ENCODE peak calls at places on chromosomes 13 and 19, in seven cellular contexts. One of them, this sample, is unnamed.

GRCh38 chr13:82627183-82627582 is 1255.1 kb downstream of the SLITRK1 start:
- DNase-seq in mesendoderm: no peak
- DNase-seq in H9: no peak
- DNase-seq in H1: no peak
- DNase-seq in IMR-90: peak
- DNase-seq in mesenchymal stem cell: peak
- DNase-seq in neuronal stem cell: no peak
- DNase-seq in this sample: no peak

GRCh38 chr13:33022986-33023385 is 6.8 kb downstream of the KL start:
- DNase-seq in H1: no peak
- DNase-seq in neuronal stem cell: no peak
- DNase-seq in H9: no peak
- DNase-seq in mesendoderm: no peak
- DNase-seq in IMR-90: no peak
- DNase-seq in mesenchymal stem cell: no peak
- DNase-seq in this sample: no peak

GRCh38 chr19:42217522-42218442 is at the start of gene DEDD2:
- DNase-seq in mesendoderm: peak
- DNase-seq in neuronal stem cell: peak
- DNase-seq in IMR-90: peak
- DNase-seq in mesenchymal stem cell: peak
- DNase-seq in H1: peak
- DNase-seq in H9: peak
- DNase-seq in this sample: peak

GRCh38 chr19:31351212-31352193 is 2.3 kb upstream of the TSHZ3 start:
- DNase-seq in neuronal stem cell: no peak
- DNase-seq in H1: peak
- DNase-seq in mesenchymal stem cell: peak
- DNase-seq in mesendoderm: peak
- DNase-seq in H9: no peak
- DNase-seq in IMR-90: peak
- DNase-seq in this sample: peak

GRCh38 chr19:23118400-23118799 is 1.6 kb downstream of the ZNF730 start:
- DNase-seq in IMR-90: no peak
- DNase-seq in mesenchymal stem cell: no peak
- DNase-seq in H9: peak
- DNase-seq in H1: no peak
- DNase-seq in neuronal stem cell: no peak
- DNase-seq in mesendoderm: peak
- DNase-seq in this sample: peak

GRCh38 chr19:29479941-29480340 is 45.9 kb upstream of the VSTM2B start:
- DNase-seq in H9: no peak
- DNase-seq in H1: peak
- DNase-seq in mesenchymal stem cell: no peak
- DNase-seq in mesendoderm: no peak
- DNase-seq in IMR-90: no peak
- DNase-seq in neuronal stem cell: no peak
- DNase-seq in this sample: no peak

GRCh38 chr13:51451467-51452390 is 1.1 kb downstream of the INTS6 start:
- DNase-seq in H9: peak
- DNase-seq in mesendoderm: peak
- DNase-seq in neuronal stem cell: peak
- DNase-seq in mesenchymal stem cell: peak
- DNase-seq in H1: peak
- DNase-seq in IMR-90: peak
- DNase-seq in this sample: peak

GRCh38 chr13:51044023-51044665 is 66.9 kb downstream of the C13orf42 start:
- DNase-seq in mesendoderm: no peak
- DNase-seq in neuronal stem cell: no peak
- DNase-seq in H1: peak
- DNase-seq in H9: no peak
- DNase-seq in IMR-90: no peak
- DNase-seq in mesenchymal stem cell: no peak
- DNase-seq in this sample: no peak

GRCh38 chr13:29457299-29457698 is 138.2 kb downstream of the SLC7A1 start:
- DNase-seq in mesenchymal stem cell: peak
- DNase-seq in mesendoderm: no peak
- DNase-seq in neuronal stem cell: no peak
- DNase-seq in H1: no peak
- DNase-seq in H9: no peak
- DNase-seq in IMR-90: peak
- DNase-seq in this sample: peak

GRCh38 chr13:99911069-99911964 is 60.2 kb downstream of the ZIC5 start:
- DNase-seq in neuronal stem cell: no peak
- DNase-seq in IMR-90: no peak
- DNase-seq in H1: no peak
- DNase-seq in H9: no peak
- DNase-seq in mesendoderm: no peak
- DNase-seq in mesenchymal stem cell: no peak
- DNase-seq in this sample: no peak

GRCh38 chr19:10074153-10074552 is 12.0 kb upstream of the SHFL start:
- DNase-seq in H9: no peak
- DNase-seq in H1: no peak
- DNase-seq in IMR-90: peak
- DNase-seq in mesendoderm: peak
- DNase-seq in mesenchymal stem cell: peak
- DNase-seq in neuronal stem cell: no peak
- DNase-seq in this sample: no peak

GRCh38 chr13:98909016-98909415 is 68.8 kb downstream of the DOCK9 start:
- DNase-seq in neuronal stem cell: no peak
- DNase-seq in mesendoderm: no peak
- DNase-seq in H1: no peak
- DNase-seq in IMR-90: peak
- DNase-seq in H9: no peak
- DNase-seq in mesenchymal stem cell: peak
- DNase-seq in this sample: no peak

GRCh38 chr19:8494158-8494557 is 8.3 kb downstream of the PRAM1 start:
- DNase-seq in IMR-90: no peak
- DNase-seq in H1: no peak
- DNase-seq in H9: no peak
- DNase-seq in mesenchymal stem cell: peak
- DNase-seq in mesendoderm: no peak
- DNase-seq in neuronal stem cell: no peak
- DNase-seq in this sample: no peak

GRCh38 chr13:36973621-36974268 is 25.4 kb downstream of the ALG5 start:
- DNase-seq in neuronal stem cell: no peak
- DNase-seq in H1: no peak
- DNase-seq in mesendoderm: no peak
- DNase-seq in H9: no peak
- DNase-seq in IMR-90: no peak
- DNase-seq in mesenchymal stem cell: no peak
- DNase-seq in this sample: no peak

GRCh38 chr13:114143806-114144605 is 11.6 kb upstream of the RASA3 start:
- DNase-seq in IMR-90: no peak
- DNase-seq in mesendoderm: peak
- DNase-seq in mesenchymal stem cell: no peak
- DNase-seq in neuronal stem cell: no peak
- DNase-seq in H9: peak
- DNase-seq in H1: peak
- DNase-seq in this sample: no peak

GRCh38 chr19:48874309-48875135 is 2.3 kb downstream of the PPP1R15A start:
- DNase-seq in IMR-90: peak
- DNase-seq in H1: no peak
- DNase-seq in mesendoderm: no peak
- DNase-seq in mesenchymal stem cell: peak
- DNase-seq in H9: no peak
- DNase-seq in neuronal stem cell: no peak
- DNase-seq in this sample: peak

GRCh38 chr13:43094901-43095300 is 71.5 kb downstream of the DNAJC15 start:
- DNase-seq in IMR-90: no peak
- DNase-seq in neuronal stem cell: no peak
- DNase-seq in H9: no peak
- DNase-seq in mesenchymal stem cell: no peak
- DNase-seq in H1: no peak
- DNase-seq in mesendoderm: no peak
- DNase-seq in this sample: no peak
- H2AK5ac ChIP-seq in IMR-90: no peak
- H2AK5ac ChIP-seq in neuronal stem cell: no peak
- H2AK5ac ChIP-seq in H9: no peak
- H2AK5ac ChIP-seq in mesenchymal stem cell: no peak
- H2AK5ac ChIP-seq in H1: no peak
- H2AK5ac ChIP-seq in mesendoderm: no peak
- H2AK5ac ChIP-seq in this sample: no peak

GRCh38 chr13:27427663-27428062 is 3.2 kb downstream of the GTF3A start:
- DNase-seq in neuronal stem cell: no peak
- DNase-seq in mesendoderm: no peak
- DNase-seq in IMR-90: no peak
- DNase-seq in H9: no peak
- DNase-seq in H1: no peak
- DNase-seq in mesenchymal stem cell: no peak
- DNase-seq in this sample: no peak
- H2AK5ac ChIP-seq in neuronal stem cell: no peak
- H2AK5ac ChIP-seq in mesendoderm: no peak
- H2AK5ac ChIP-seq in IMR-90: no peak
- H2AK5ac ChIP-seq in H9: no peak
- H2AK5ac ChIP-seq in H1: no peak
- H2AK5ac ChIP-seq in mesenchymal stem cell: no peak
- H2AK5ac ChIP-seq in this sample: no peak

DNA sequence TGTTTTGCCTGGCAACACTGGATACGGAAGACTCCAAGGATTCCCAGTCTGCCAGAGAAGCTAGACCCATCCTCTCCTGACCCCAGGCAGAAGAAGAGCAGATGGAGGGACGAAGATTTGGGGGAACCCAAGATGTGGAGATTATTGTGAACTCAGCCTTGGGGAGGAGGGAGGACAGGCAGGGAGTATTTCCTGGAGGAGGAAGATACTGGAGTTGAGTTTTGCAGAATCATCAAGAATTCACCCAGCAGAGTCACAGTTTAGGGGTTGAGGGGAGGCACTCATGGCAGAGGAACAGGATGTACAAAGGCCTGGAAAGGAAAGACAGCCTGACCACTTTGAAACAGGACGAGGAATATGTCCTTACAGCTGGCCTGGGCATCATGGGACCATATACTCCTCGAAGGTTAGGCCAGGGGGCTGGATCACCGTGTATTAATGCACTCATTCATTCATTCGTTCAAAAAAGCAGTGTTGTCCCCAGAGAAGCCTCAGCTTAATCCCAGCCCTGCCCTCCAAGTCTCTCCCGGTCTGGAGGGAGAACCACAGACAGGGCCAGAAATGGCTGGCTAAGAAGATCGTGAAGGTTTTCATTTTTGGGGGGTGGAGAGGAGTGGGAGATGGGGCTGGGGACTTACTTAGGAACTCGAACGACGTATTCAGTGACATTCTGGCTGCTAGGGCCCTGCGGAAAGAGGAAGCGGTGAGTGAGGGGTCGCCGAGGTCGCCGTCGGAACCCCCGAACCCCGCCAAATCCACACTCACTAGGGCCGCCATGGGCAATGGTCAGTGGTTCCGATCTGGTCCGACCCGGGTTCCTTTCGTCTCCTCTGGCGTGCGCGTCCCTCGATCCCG is 518 bp downstream of the GTF2F1 start:
- DNase-seq in H1: no peak
- DNase-seq in IMR-90: no peak
- DNase-seq in H9: no peak
- DNase-seq in mesenchymal stem cell: peak
- DNase-seq in mesendoderm: no peak
- DNase-seq in neuronal stem cell: no peak
- DNase-seq in this sample: no peak
- H2AK5ac ChIP-seq in H1: no peak
- H2AK5ac ChIP-seq in IMR-90: peak
- H2AK5ac ChIP-seq in H9: no peak
- H2AK5ac ChIP-seq in mesenchymal stem cell: peak
- H2AK5ac ChIP-seq in mesendoderm: peak
- H2AK5ac ChIP-seq in neuronal stem cell: no peak
- H2AK5ac ChIP-seq in this sample: peak

DNA sequence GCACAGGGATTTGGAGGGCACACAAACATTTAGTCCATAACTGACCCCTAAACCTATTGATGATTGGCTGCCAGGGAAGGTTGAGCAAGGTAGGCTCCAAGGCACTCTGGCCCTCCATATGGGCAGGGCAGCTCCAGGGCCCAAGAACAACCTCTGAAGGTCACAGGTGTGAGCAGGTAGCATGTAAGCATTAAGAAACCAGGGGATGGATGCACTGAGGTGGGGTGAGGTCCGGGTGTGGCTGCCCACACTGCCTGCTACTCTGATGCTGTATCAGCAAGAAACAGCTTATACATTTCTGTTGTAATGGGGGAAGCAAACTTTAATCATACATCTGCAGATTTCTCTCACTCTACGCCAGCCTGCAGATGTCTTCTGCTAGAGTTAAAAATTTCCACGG is 72.8 kb upstream of the MRI1 start:
- DNase-seq in mesendoderm: no peak
- DNase-seq in mesenchymal stem cell: no peak
- DNase-seq in neuronal stem cell: no peak
- DNase-seq in IMR-90: no peak
- DNase-seq in H9: no peak
- DNase-seq in H1: no peak
- DNase-seq in this sample: no peak
- H2AK5ac ChIP-seq in mesendoderm: no peak
- H2AK5ac ChIP-seq in mesenchymal stem cell: no peak
- H2AK5ac ChIP-seq in neuronal stem cell: no peak
- H2AK5ac ChIP-seq in IMR-90: no peak
- H2AK5ac ChIP-seq in H9: no peak
- H2AK5ac ChIP-seq in H1: no peak
- H2AK5ac ChIP-seq in this sample: no peak

DNA sequence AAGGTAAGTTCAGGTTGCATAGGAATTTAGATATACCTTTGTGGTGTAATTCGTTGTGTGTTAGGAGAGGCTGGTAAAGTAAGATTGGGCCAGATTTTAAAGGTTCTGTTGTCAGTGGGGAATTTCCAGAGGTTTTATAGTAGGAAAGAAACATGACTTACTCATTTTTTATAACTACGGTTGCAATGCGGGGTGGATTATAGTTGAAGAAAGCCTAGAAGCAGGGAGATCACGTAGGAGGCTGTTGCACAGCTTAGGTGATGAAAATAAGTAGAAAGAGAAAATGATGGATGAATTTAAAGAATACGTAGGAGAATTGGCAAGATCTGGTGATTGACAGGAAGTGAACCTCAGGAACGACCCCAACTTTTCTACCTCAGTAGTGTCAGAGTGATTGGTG is 61.1 kb downstream of the PIBF1 start:
- DNase-seq in H9: no peak
- DNase-seq in H1: no peak
- DNase-seq in IMR-90: no peak
- DNase-seq in neuronal stem cell: no peak
- DNase-seq in mesendoderm: no peak
- DNase-seq in mesenchymal stem cell: no peak
- DNase-seq in this sample: no peak
- H2AK5ac ChIP-seq in H9: no peak
- H2AK5ac ChIP-seq in H1: no peak
- H2AK5ac ChIP-seq in IMR-90: no peak
- H2AK5ac ChIP-seq in neuronal stem cell: no peak
- H2AK5ac ChIP-seq in mesendoderm: no peak
- H2AK5ac ChIP-seq in mesenchymal stem cell: no peak
- H2AK5ac ChIP-seq in this sample: no peak

GRCh38 chr19:6679139-6679538 is 9.2 kb upstream of the TNFSF14 start:
- DNase-seq in mesendoderm: no peak
- DNase-seq in IMR-90: no peak
- DNase-seq in mesenchymal stem cell: no peak
- DNase-seq in H1: no peak
- DNase-seq in neuronal stem cell: no peak
- DNase-seq in H9: no peak
- DNase-seq in this sample: no peak
- H2AK5ac ChIP-seq in mesendoderm: no peak
- H2AK5ac ChIP-seq in IMR-90: no peak
- H2AK5ac ChIP-seq in mesenchymal stem cell: no peak
- H2AK5ac ChIP-seq in H1: no peak
- H2AK5ac ChIP-seq in neuronal stem cell: no peak
- H2AK5ac ChIP-seq in H9: no peak
- H2AK5ac ChIP-seq in this sample: no peak

This sample was measured in trophoblast cell.